ENCODE peak calls at places on chromosomes 16 and 17, in eight cellular contexts. C is left lung; W is transverse colon; E is heart right ventricle; Y is cardiac muscle cell; H is PC-9; N is CD8-positive, alpha-beta T cell; L is foreskin keratinocyte. B is an unnamed sample. For H3K4me1 and H3K27me3, the result is how much of the 10 kb centered on the place peaks cover.

GRCh38 chr17:72118588-72119279 is 2.1 kb upstream of the SOX9 start:
- DNase-seq in W (peak), E (peak), H (peak), Y (peak), L (peak), N (peak), C (peak), B (peak)

GRCh38 chr17:32370426-32370825 is 20.5 kb downstream of the ZNF207 start:
- DNase-seq in W (no peak), E (no peak), N (no peak), Y (no peak), C (no peak), H (no peak), L (no peak), B (no peak)

GRCh38 chr16:55756963-55757362 is 75.9 kb downstream of the CES1 start:
- DNase-seq in Y (no peak), E (no peak), L (no peak), C (no peak), W (no peak), H (no peak), N (no peak), B (no peak)

GRCh38 chr16:12425134-12425941 is 378.3 kb downstream of the CPPED1 start:
- DNase-seq in C (no peak), L (no peak), H (no peak), Y (no peak), W (no peak), N (no peak), E (no peak), B (no peak)

GRCh38 chr16:21183995-21184394 is 25.5 kb downstream of the LDAF1 start:
- DNase-seq in W (no peak), N (no peak), Y (no peak), C (no peak), H (no peak), L (no peak), E (no peak), B (no peak)

GRCh38 chr16:3792472-3793012 is 75.2 kb upstream of the TRAP1 start:
- DNase-seq in N (no peak), H (no peak), W (no peak), L (no peak), E (no peak), C (no peak), Y (no peak), B (no peak)

GRCh38 chr17:41687828-41688640 is 651 bp upstream of the EIF1 start:
- DNase-seq in N (peak), W (peak), H (peak), L (no peak), C (peak), E (peak), Y (peak), B (peak)

GRCh38 chr16:62545039-62545438 is 508.8 kb upstream of the CDH8 start:
- DNase-seq in Y (no peak), H (no peak), E (no peak), N (no peak), C (no peak), L (no peak), W (no peak), B (no peak)

GRCh38 chr17:19242323-19242722 is 5.2 kb downstream of the EPN2 start:
- DNase-seq in N (no peak), H (peak), W (no peak), Y (no peak), C (no peak), L (peak), E (no peak), B (no peak)

GRCh38 chr16:626787-627457 is 3.9 kb upstream of the WFIKKN1 start:
- DNase-seq in W (no peak), E (no peak), H (peak), N (no peak), L (peak), Y (peak), C (peak), B (peak)

GRCh38 chr17:8273884-8274444 is 14.5 kb upstream of the RANGRF start:
- DNase-seq in E (no peak), C (no peak), Y (no peak), N (no peak), W (no peak), H (no peak), L (no peak), B (no peak)

GRCh38 chr17:21278304-21279197 is 6.0 kb upstream of the MAP2K3 start:
- DNase-seq in H (no peak), Y (peak), C (peak), N (peak), W (peak), L (no peak), E (no peak), B (peak)

GRCh38 chr16:66551362-66551761 is 1.0 kb upstream of the CKLF start:
- DNase-seq in Y (no peak), L (no peak), E (no peak), H (no peak), C (peak), N (peak), W (peak), B (no peak)

GRCh38 chr17:9195961-9196668 is 174.8 kb downstream of the NTN1 start:
- DNase-seq in N (no peak), H (peak), W (peak), Y (no peak), E (no peak), C (no peak), L (no peak), B (no peak)

GRCh38 chr17:2691965-2692780 is 19.4 kb downstream of the CLUH start:
- DNase-seq in L (no peak), E (peak), N (no peak), H (no peak), C (no peak), Y (no peak), W (no peak), B (no peak)

GRCh38 chr17:28425206-28425605 is 19.2 kb upstream of the SLC46A1 start:
- DNase-seq in Y (no peak), W (no peak), N (no peak), L (no peak), H (no peak), C (no peak), E (no peak), B (no peak)

GRCh38 chr17:279356-279755 is 73.3 kb downstream of the RPH3AL start:
- DNase-seq in N (no peak), H (no peak), E (no peak), L (no peak), Y (peak), C (no peak), W (no peak), B (no peak)

GRCh38 chr17:15238064-15238463 is 27.1 kb downstream of the PMP22 start:
- DNase-seq in W (no peak), N (no peak), L (no peak), C (no peak), E (no peak), H (no peak), Y (no peak), B (no peak)

GRCh38 chr17:11668633-11669032 is 70.4 kb downstream of the DNAH9 start:
- DNase-seq in W (no peak), L (no peak), H (no peak), N (no peak), E (no peak), C (no peak), Y (no peak), B (no peak)

GRCh38 chr17:82876602-82877391 is 37.0 kb upstream of the ZNF750 start:
- DNase-seq in L (peak), H (peak), W (peak), Y (peak), C (peak), N (no peak), E (peak), B (peak)

GRCh38 chr16:12163970-12164369 is 187.4 kb downstream of the SNX29 start:
- DNase-seq in H (no peak), E (no peak), Y (no peak), L (no peak), W (no peak), N (no peak), C (no peak), B (no peak)

GRCh38 chr17:40750391-40750790 is 4.7 kb downstream of the KRT25 start:
- DNase-seq in E (no peak), H (no peak), Y (no peak), C (no peak), L (no peak), W (no peak), N (no peak), B (no peak)

GRCh38 chr16:1153480-1154160 is 714 bp downstream of the CACNA1H start:
- DNase-seq in C (no peak), H (no peak), E (no peak), W (no peak), Y (no peak), L (no peak), N (no peak), B (no peak)

GRCh38 chr17:80857721-80858171 is 133.9 kb upstream of the CHMP6 start:
- DNase-seq in C (no peak), L (no peak), N (no peak), Y (no peak), E (no peak), H (no peak), W (no peak), B (no peak)

GRCh38 chr17:30232822-30233427 is 2.6 kb downstream of the SLC6A4 start:
- DNase-seq in L (no peak), C (no peak), E (no peak), N (no peak), H (no peak), W (no peak), Y (no peak), B (no peak)

GRCh38 chr17:42639484-42640474 is 19.3 kb upstream of the TUBG2 start:
- DNase-seq in H (no peak), N (no peak), E (no peak), W (no peak), L (no peak), Y (no peak), C (no peak), B (no peak)

GRCh38 chr17:73340093-73340596 is 28.3 kb upstream of the CDC42EP4 start:
- DNase-seq in C (peak), E (no peak), L (peak), Y (peak), H (peak), W (peak), N (no peak), B (no peak)
- TF ChIP-seq CTCF in C (no peak), E (no peak), L (peak), Y (peak), H (peak), W (peak), N (no peak), B (peak)

GRCh38 chr16:27429981-27430441 is 28.0 kb downstream of the IL21R start:
- DNase-seq in W (no peak), Y (peak), N (peak), C (no peak), H (no peak), L (no peak), E (peak), B (no peak)
- H3K4me1 ChIP-seq in W (under half), Y (under half), N (under half), C (under half), H (under half), L (under half), E (under half), B (under half)

GRCh38 chr17:36728030-36728991 is 126.9 kb downstream of the MRM1 start:
- DNase-seq in W (no peak), C (no peak), H (no peak), Y (no peak), N (no peak), E (no peak), L (no peak), B (no peak)
- H3K27me3 ChIP-seq in W (under half), C (under half), H (half or more), Y (under half), N (under half), E (half or more), L (half or more), B (under half)

GRCh38 chr17:76547642-76548202 is 7.9 kb downstream of the PRCD start:
- DNase-seq in Y (no peak), W (no peak), N (no peak), H (no peak), L (no peak), C (no peak), E (no peak), B (no peak)

GRCh38 chr17:76550712-76551615 is 11.1 kb downstream of the PRCD start:
- DNase-seq in E (no peak), C (no peak), W (no peak), H (no peak), Y (peak), L (peak), N (no peak), B (no peak)

GRCh38 chr17:76549539-76549938 is 9.7 kb downstream of the PRCD start:
- DNase-seq in C (no peak), H (no peak), L (no peak), N (no peak), E (no peak), Y (no peak), W (no peak), B (no peak)

GRCh38 chr17:76548378-76549214 is 8.8 kb downstream of the PRCD start:
- DNase-seq in L (no peak), C (no peak), W (no peak), E (no peak), Y (no peak), H (no peak), N (no peak), B (no peak)

GRCh38 chr17:76549215-76549518 is 9.3 kb downstream of the PRCD start:
- DNase-seq in L (no peak), H (no peak), Y (no peak), E (no peak), N (no peak), C (no peak), W (no peak), B (no peak)
- TF ChIP-seq CTCF in L (no peak), H (no peak), Y (no peak), E (no peak), N (no peak), C (no peak), W (no peak), B (no peak)

DNA sequence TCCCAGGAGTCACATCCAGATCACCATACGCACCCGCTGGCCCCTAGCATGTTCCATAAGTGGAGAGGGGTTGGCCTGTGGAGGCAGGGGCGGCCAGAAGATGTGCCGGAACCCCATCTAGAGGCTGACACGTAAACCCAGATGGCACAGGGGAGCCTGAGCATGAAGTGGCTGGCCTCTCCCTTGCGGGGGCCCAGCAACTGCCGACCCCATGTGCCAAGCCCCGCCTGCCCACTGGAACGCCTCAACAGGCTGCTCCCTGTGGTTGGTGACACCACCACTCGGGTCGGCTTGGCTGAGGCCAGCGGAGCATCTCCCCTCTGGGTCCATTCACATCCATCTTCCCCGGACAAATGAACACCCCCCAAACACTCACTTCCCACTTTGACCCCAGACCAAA is 9.5 kb downstream of the BCAR1 start:
- DNase-seq in L (no peak), C (no peak), E (no peak), N (no peak), Y (no peak), W (no peak), H (no peak), B (no peak)
- H3K4me1 ChIP-seq in L (under half), C (half or more), E (half or more), N (under half), Y (half or more), W (under half), H (under half), B (half or more)

GRCh38 chr17:74853048-74853397 is 6.7 kb downstream of the GRIN2C start:
- DNase-seq in E (no peak), L (no peak), N (no peak), C (no peak), W (no peak), H (no peak), Y (no peak), B (no peak)

GRCh38 chr17:74855323-74855722 is 4.4 kb downstream of the GRIN2C start:
- DNase-seq in L (no peak), C (no peak), N (no peak), W (no peak), H (no peak), E (no peak), Y (no peak), B (no peak)

GRCh38 chr17:74853669-74854068 is 6.0 kb downstream of the GRIN2C start:
- DNase-seq in N (no peak), Y (no peak), W (no peak), H (no peak), C (no peak), E (no peak), L (no peak), B (no peak)

GRCh38 chr17:74856113-74856512 is 3.6 kb downstream of the GRIN2C start:
- DNase-seq in W (no peak), Y (no peak), L (no peak), H (no peak), C (no peak), N (no peak), E (no peak), B (no peak)

GRCh38 chr17:74854792-74855191 is 4.9 kb downstream of the GRIN2C start:
- DNase-seq in E (no peak), W (no peak), N (no peak), Y (no peak), H (no peak), C (no peak), L (no peak), B (no peak)
- H3K27me3 ChIP-seq in E (half or more), W (half or more), N (under half), Y (half or more), H (half or more), C (under half), L (half or more), B (half or more)

GRCh38 chr17:51221322-51221721 is 38.5 kb downstream of the MBTD1 start:
- DNase-seq in W (no peak), C (no peak), Y (no peak), E (no peak), H (no peak), N (no peak), L (no peak), B (no peak)

GRCh38 chr17:51214920-51215319 is 44.9 kb downstream of the MBTD1 start:
- DNase-seq in W (no peak), H (no peak), E (no peak), C (no peak), L (no peak), Y (peak), N (no peak), B (no peak)

GRCh38 chr17:51217946-51218345 is 41.9 kb downstream of the MBTD1 start:
- DNase-seq in Y (no peak), L (no peak), E (no peak), W (no peak), N (no peak), H (no peak), C (no peak), B (no peak)
- TF ChIP-seq CTCF in Y (no peak), L (no peak), E (no peak), W (no peak), N (no peak), H (no peak), C (no peak), B (no peak)

GRCh38 chr17:75365009-75365930 is 40.2 kb downstream of the GRB2 start:
- DNase-seq in H (no peak), E (no peak), Y (no peak), L (no peak), N (no peak), W (no peak), C (no peak), B (no peak)

GRCh38 chr17:75364078-75364477 is 41.4 kb downstream of the GRB2 start:
- DNase-seq in C (no peak), E (no peak), N (no peak), L (peak), H (no peak), W (no peak), Y (peak), B (no peak)

GRCh38 chr17:75367312-75367711 is 38.2 kb downstream of the GRB2 start:
- DNase-seq in N (no peak), H (no peak), L (peak), W (no peak), E (no peak), Y (no peak), C (no peak), B (no peak)

GRCh38 chr17:75366432-75366831 is 39.0 kb downstream of the GRB2 start:
- DNase-seq in C (no peak), L (no peak), H (no peak), Y (no peak), W (no peak), N (no peak), E (no peak), B (no peak)

DNA sequence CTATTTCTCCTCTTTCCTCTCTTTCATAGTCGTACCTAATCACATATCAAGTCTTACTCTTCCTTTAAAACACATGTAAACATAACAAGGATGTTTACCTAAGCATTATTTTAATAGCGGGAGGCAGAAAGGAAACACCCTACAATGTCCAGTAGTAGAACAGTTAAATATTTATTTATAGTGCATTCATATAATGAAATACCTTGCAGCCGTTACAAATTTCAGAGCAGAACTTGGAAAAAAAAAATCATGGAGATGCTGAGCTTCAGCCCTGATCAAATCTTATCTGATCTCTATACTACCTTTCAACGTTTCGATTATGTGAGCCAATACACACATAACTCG is 39.6 kb downstream of the GRB2 start:
- DNase-seq in W (no peak), E (no peak), H (no peak), N (no peak), Y (no peak), C (no peak), L (no peak), B (no peak)
- H3K4me1 ChIP-seq in W (under half), E (under half), H (under half), N (half or more), Y (under half), C (half or more), L (under half), B (half or more)

DNA sequence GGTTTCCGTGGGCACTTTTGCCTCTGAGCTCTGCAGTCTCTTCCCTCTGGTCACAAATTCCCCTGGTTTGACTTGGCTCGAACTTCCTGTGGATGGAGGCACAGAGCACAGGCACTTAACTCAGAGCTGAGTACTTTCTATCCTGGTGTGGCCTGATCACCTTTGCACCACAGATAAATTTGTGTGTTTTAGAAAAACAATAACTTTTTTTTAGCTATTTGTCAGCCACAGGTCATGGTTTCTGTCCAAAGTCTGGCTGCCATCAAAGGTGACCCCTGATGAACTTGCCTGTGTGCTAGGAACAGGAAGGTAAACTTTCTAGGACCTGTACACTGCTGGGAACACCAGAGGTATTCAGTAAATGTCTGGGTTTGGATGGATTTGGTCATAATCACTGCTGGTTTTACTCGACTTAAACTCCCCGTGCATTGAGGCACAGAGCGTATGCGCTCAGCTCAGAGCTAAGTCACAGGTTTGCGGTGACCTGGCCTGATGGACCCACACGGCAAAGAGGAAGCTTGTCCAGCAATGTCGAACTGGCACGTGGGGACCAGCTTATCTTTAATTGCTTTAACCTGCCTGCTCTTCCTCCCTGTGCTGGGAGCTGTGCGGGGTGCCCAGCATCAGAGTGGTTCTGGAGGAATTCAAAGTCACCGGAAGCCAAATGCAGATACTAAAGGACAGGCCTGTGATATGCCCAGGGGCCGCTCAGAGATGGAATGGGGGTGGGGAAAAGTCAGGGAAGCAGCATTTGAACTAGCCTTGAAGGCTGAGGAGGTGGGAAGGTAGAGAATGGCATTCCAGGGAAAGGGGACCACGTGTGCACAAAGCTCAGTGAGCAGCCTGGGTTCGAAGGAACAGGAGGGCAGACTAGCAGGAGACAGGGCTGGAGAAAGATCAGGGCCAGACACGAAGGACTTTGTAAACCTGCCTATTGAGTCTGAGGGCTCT is 12.9 kb downstream of the SLC13A5 start:
- DNase-seq in H (no peak), N (no peak), C (no peak), Y (no peak), E (no peak), L (no peak), W (no peak), B (no peak)
- H3K27me3 ChIP-seq in H (under half), N (under half), C (under half), Y (under half), E (under half), L (under half), W (under half), B (under half)

B was measured in psoas muscle.